ENCODE peak calls at places on chromosomes 1 and 21, in eight cellular contexts. One of them, this sample, is unnamed.

GRCh38 chr1:18946550-18947381 is 9.7 kb downstream of the IFFO2 start:
- DNase-seq in globus pallidus: no peak
- DNase-seq in uterus: no peak
- DNase-seq in NCI-H1092 treated with DMSO at 0.1 percent for 48 hours: no peak
- DNase-seq in stimulated activated naive B cell treated with anti-CD40 and anti-IgM and Interleukin-4, amounts not matched to agents 10 μg/mL and 1 μg/mL and 100 μg/mL, for 72 hours: no peak
- DNase-seq in T follicular helper cell: no peak
- DNase-seq in iris pigment epithelial cell: no peak
- DNase-seq in D341Med: no peak
- DNase-seq in this sample: no peak

GRCh38 chr1:3188150-3188971 is 119.4 kb downstream of the PRDM16 start:
- DNase-seq in globus pallidus: no peak
- DNase-seq in uterus: no peak
- DNase-seq in NCI-H1092 treated with DMSO at 0.1 percent for 48 hours: no peak
- DNase-seq in stimulated activated naive B cell treated with anti-CD40 and anti-IgM and Interleukin-4, amounts not matched to agents 10 μg/mL and 1 μg/mL and 100 μg/mL, for 72 hours: no peak
- DNase-seq in T follicular helper cell: no peak
- DNase-seq in iris pigment epithelial cell: no peak
- DNase-seq in D341Med: no peak
- DNase-seq in this sample: no peak

GRCh38 chr1:98048234-98048633 is 127.4 kb upstream of the DPYD start:
- DNase-seq in globus pallidus: peak
- DNase-seq in uterus: peak
- DNase-seq in NCI-H1092 treated with DMSO at 0.1 percent for 48 hours: peak
- DNase-seq in stimulated activated naive B cell treated with anti-CD40 and anti-IgM and Interleukin-4, amounts not matched to agents 10 μg/mL and 1 μg/mL and 100 μg/mL, for 72 hours: peak
- DNase-seq in T follicular helper cell: peak
- DNase-seq in iris pigment epithelial cell: peak
- DNase-seq in D341Med: peak
- DNase-seq in this sample: peak

GRCh38 chr1:231781887-231782286 is 155.3 kb downstream of the DISC1 start:
- DNase-seq in globus pallidus: peak
- DNase-seq in uterus: no peak
- DNase-seq in NCI-H1092 treated with DMSO at 0.1 percent for 48 hours: no peak
- DNase-seq in stimulated activated naive B cell treated with anti-CD40 and anti-IgM and Interleukin-4, amounts not matched to agents 10 μg/mL and 1 μg/mL and 100 μg/mL, for 72 hours: no peak
- DNase-seq in T follicular helper cell: no peak
- DNase-seq in iris pigment epithelial cell: peak
- DNase-seq in D341Med: no peak
- DNase-seq in this sample: no peak

GRCh38 chr21:23811802-23812201 is 1795.5 kb downstream of the MRPL39 start:
- DNase-seq in globus pallidus: peak
- DNase-seq in uterus: no peak
- DNase-seq in NCI-H1092 treated with DMSO at 0.1 percent for 48 hours: no peak
- DNase-seq in stimulated activated naive B cell treated with anti-CD40 and anti-IgM and Interleukin-4, amounts not matched to agents 10 μg/mL and 1 μg/mL and 100 μg/mL, for 72 hours: peak
- DNase-seq in T follicular helper cell: no peak
- DNase-seq in iris pigment epithelial cell: no peak
- DNase-seq in D341Med: no peak
- DNase-seq in this sample: no peak

GRCh38 chr1:19799877-19800804 is at the start of gene TMCO4:
- DNase-seq in globus pallidus: no peak
- DNase-seq in uterus: peak
- DNase-seq in NCI-H1092 treated with DMSO at 0.1 percent for 48 hours: no peak
- DNase-seq in stimulated activated naive B cell treated with anti-CD40 and anti-IgM and Interleukin-4, amounts not matched to agents 10 μg/mL and 1 μg/mL and 100 μg/mL, for 72 hours: peak
- DNase-seq in T follicular helper cell: peak
- DNase-seq in iris pigment epithelial cell: peak
- DNase-seq in D341Med: peak
- DNase-seq in this sample: peak

GRCh38 chr1:198680174-198680871 is 41.5 kb downstream of the PTPRC start:
- DNase-seq in globus pallidus: no peak
- DNase-seq in uterus: no peak
- DNase-seq in NCI-H1092 treated with DMSO at 0.1 percent for 48 hours: no peak
- DNase-seq in stimulated activated naive B cell treated with anti-CD40 and anti-IgM and Interleukin-4, amounts not matched to agents 10 μg/mL and 1 μg/mL and 100 μg/mL, for 72 hours: no peak
- DNase-seq in T follicular helper cell: no peak
- DNase-seq in iris pigment epithelial cell: no peak
- DNase-seq in D341Med: no peak
- DNase-seq in this sample: no peak

GRCh38 chr1:17292299-17293198 is 15.4 kb upstream of the PADI4 start:
- DNase-seq in globus pallidus: no peak
- DNase-seq in uterus: no peak
- DNase-seq in NCI-H1092 treated with DMSO at 0.1 percent for 48 hours: no peak
- DNase-seq in stimulated activated naive B cell treated with anti-CD40 and anti-IgM and Interleukin-4, amounts not matched to agents 10 μg/mL and 1 μg/mL and 100 μg/mL, for 72 hours: no peak
- DNase-seq in T follicular helper cell: no peak
- DNase-seq in iris pigment epithelial cell: no peak
- DNase-seq in D341Med: no peak
- DNase-seq in this sample: no peak

GRCh38 chr1:178579562-178579961 is 66.7 kb downstream of the TEX35 start:
- DNase-seq in globus pallidus: no peak
- DNase-seq in uterus: no peak
- DNase-seq in NCI-H1092 treated with DMSO at 0.1 percent for 48 hours: no peak
- DNase-seq in stimulated activated naive B cell treated with anti-CD40 and anti-IgM and Interleukin-4, amounts not matched to agents 10 μg/mL and 1 μg/mL and 100 μg/mL, for 72 hours: peak
- DNase-seq in T follicular helper cell: no peak
- DNase-seq in iris pigment epithelial cell: no peak
- DNase-seq in D341Med: no peak
- DNase-seq in this sample: no peak

GRCh38 chr1:232553050-232553754 is 76.7 kb downstream of the SIPA1L2 start:
- DNase-seq in globus pallidus: no peak
- DNase-seq in uterus: peak
- DNase-seq in NCI-H1092 treated with DMSO at 0.1 percent for 48 hours: peak
- DNase-seq in stimulated activated naive B cell treated with anti-CD40 and anti-IgM and Interleukin-4, amounts not matched to agents 10 μg/mL and 1 μg/mL and 100 μg/mL, for 72 hours: no peak
- DNase-seq in T follicular helper cell: no peak
- DNase-seq in iris pigment epithelial cell: peak
- DNase-seq in D341Med: no peak
- DNase-seq in this sample: peak

GRCh38 chr1:44318097-44319088 is 36.7 kb downstream of the ERI3 start:
- DNase-seq in globus pallidus: no peak
- DNase-seq in uterus: peak
- DNase-seq in NCI-H1092 treated with DMSO at 0.1 percent for 48 hours: peak
- DNase-seq in stimulated activated naive B cell treated with anti-CD40 and anti-IgM and Interleukin-4, amounts not matched to agents 10 μg/mL and 1 μg/mL and 100 μg/mL, for 72 hours: peak
- DNase-seq in T follicular helper cell: peak
- DNase-seq in iris pigment epithelial cell: peak
- DNase-seq in D341Med: peak
- DNase-seq in this sample: peak

This sample was measured in BE2C.